ENCODE peak calls at places on chromosome 7, in eight cellular contexts. O is NCI-H2081; H is fibroblast of pulmonary artery; U is naive thymus-derived CD4-positive, alpha-beta T cell; P is CD8-positive, alpha-beta T cell; T is activated T-cell treated with anti-CD3 and anti-CD28 coated beads for 1 hour; K is stimulated activated CD4-positive, alpha-beta T cell treated with anti-CD3 and anti-CD28 coated beads, Interleukin-4, amount 100 ng/mL, for 48 hours; Z is C1 segment of cervical spinal cord. B is an unnamed sample.

GRCh38 chr7:140081774-140082425 is 19.1 kb upstream of the PARP12 start:
- DNase-seq in K (no peak), H (no peak), Z (no peak), P (no peak), U (no peak), O (no peak), T (no peak), B (no peak)

GRCh38 chr7:48097511-48098231 is 8.6 kb downstream of the UPP1 start:
- DNase-seq in P (peak), T (no peak), K (no peak), O (no peak), Z (no peak), U (no peak), H (peak), B (no peak)

GRCh38 chr7:110771717-110772116 is 319.2 kb upstream of the LRRN3 start:
- DNase-seq in K (no peak), H (no peak), Z (no peak), T (no peak), P (no peak), U (no peak), O (no peak), B (no peak)

GRCh38 chr7:3164363-3164762 is 120.7 kb upstream of the CARD11 start:
- DNase-seq in Z (no peak), U (no peak), T (no peak), K (no peak), H (no peak), O (no peak), P (no peak), B (no peak)

GRCh38 chr7:158329014-158329610 is 258.5 kb downstream of the PTPRN2 start:
- DNase-seq in K (no peak), P (no peak), H (no peak), T (no peak), Z (no peak), O (no peak), U (no peak), B (no peak)

GRCh38 chr7:114086491-114086905 is 167.7 kb upstream of the PPP1R3A start:
- DNase-seq in K (no peak), T (no peak), P (no peak), H (no peak), U (peak), O (peak), Z (no peak), B (no peak)

GRCh38 chr7:44172803-44173424 is 16.3 kb downstream of the GCK start:
- DNase-seq in P (no peak), U (no peak), Z (no peak), K (no peak), H (no peak), O (peak), T (no peak), B (no peak)

GRCh38 chr7:83072576-83073517 is 89.8 kb downstream of the PCLO start:
- DNase-seq in H (no peak), K (no peak), O (peak), U (no peak), P (no peak), Z (no peak), T (no peak), B (no peak)

GRCh38 chr7:150716368-150716767 is at the start of gene GIMAP1:
- DNase-seq in K (no peak), T (peak), O (no peak), H (no peak), U (no peak), P (peak), Z (no peak), B (peak)

GRCh38 chr7:141460781-141461715 is 90.2 kb upstream of the AGK start:
- DNase-seq in K (no peak), U (no peak), O (no peak), Z (no peak), P (no peak), H (no peak), T (no peak), B (no peak)

GRCh38 chr7:138089080-138089901 is 13.0 kb downstream of the AKR1D1 start:
- DNase-seq in P (no peak), U (no peak), O (peak), H (peak), K (no peak), Z (no peak), T (no peak), B (no peak)

GRCh38 chr7:137547477-137547876 is 203.9 kb upstream of the PTN start:
- DNase-seq in P (no peak), T (no peak), K (no peak), Z (no peak), O (no peak), U (no peak), H (no peak), B (no peak)

GRCh38 chr7:537911-538634 is 18.4 kb upstream of the PDGFA start:
- DNase-seq in T (no peak), O (no peak), P (no peak), U (no peak), Z (no peak), K (no peak), H (peak), B (no peak)

GRCh38 chr7:121102619-121103018 is 114.1 kb downstream of the CPED1 start:
- DNase-seq in O (no peak), U (no peak), H (no peak), T (no peak), P (no peak), K (no peak), Z (no peak), B (no peak)

GRCh38 chr7:4683043-4683883 is 1.2 kb downstream of the FOXK1 start:
- DNase-seq in T (no peak), P (peak), Z (no peak), H (no peak), U (peak), O (no peak), K (no peak), B (no peak)

GRCh38 chr7:152571031-152571430 is 104.9 kb downstream of the XRCC2 start:
- DNase-seq in Z (no peak), O (no peak), P (no peak), U (no peak), H (no peak), T (no peak), K (no peak), B (no peak)

GRCh38 chr7:47951374-47951773 is 3.1 kb upstream of the PKD1L1 start:
- DNase-seq in T (no peak), P (no peak), O (no peak), H (no peak), Z (no peak), U (no peak), K (no peak), B (no peak)

GRCh38 chr7:138871691-138872090 is 73.7 kb upstream of the ATP6V0A4 start:
- DNase-seq in U (no peak), Z (no peak), P (no peak), H (no peak), O (no peak), T (no peak), K (no peak), B (no peak)

GRCh38 chr7:85510287-85510686 is 323.4 kb upstream of the SEMA3D start:
- DNase-seq in P (no peak), O (no peak), H (no peak), Z (no peak), U (no peak), K (no peak), T (no peak), B (no peak)

GRCh38 chr7:106957766-106958165 is 86.7 kb upstream of the PRKAR2B start:
- DNase-seq in K (no peak), H (no peak), Z (no peak), T (no peak), U (no peak), O (no peak), P (no peak), B (no peak)

GRCh38 chr7:81769891-81770818 is at the start of gene HGF:
- DNase-seq in U (no peak), Z (no peak), K (no peak), P (no peak), H (peak), O (no peak), T (no peak), B (no peak)

GRCh38 chr7:65979583-65980477 is 2.2 kb downstream of the GUSB start:
- DNase-seq in K (no peak), P (no peak), T (no peak), Z (no peak), H (no peak), O (no peak), U (no peak), B (no peak)

GRCh38 chr7:17501461-17502208 is 203.2 kb downstream of the AHR start:
- DNase-seq in O (no peak), T (no peak), U (no peak), H (peak), P (no peak), Z (no peak), K (no peak), B (no peak)

GRCh38 chr7:1422512-1423265 is 36.6 kb downstream of the MICALL2 start:
- DNase-seq in K (no peak), U (no peak), O (peak), P (no peak), Z (no peak), H (no peak), T (no peak), B (no peak)

GRCh38 chr7:28106316-28106957 is 74.2 kb downstream of the JAZF1 start:
- DNase-seq in U (no peak), P (no peak), K (no peak), H (peak), O (peak), T (no peak), Z (no peak), B (no peak)

GRCh38 chr7:127895814-127896280 is 135.4 kb downstream of the LRRC4 start:
- DNase-seq in T (no peak), U (no peak), H (no peak), K (no peak), O (no peak), Z (no peak), P (no peak), B (no peak)

GRCh38 chr7:67896721-67897120 is 900.1 kb downstream of the TYW1 start:
- DNase-seq in U (no peak), H (no peak), Z (no peak), O (no peak), T (no peak), P (no peak), K (no peak), B (no peak)

GRCh38 chr7:2084331-2084730 is 148.4 kb downstream of the MAD1L1 start:
- DNase-seq in H (no peak), K (no peak), T (no peak), Z (no peak), P (peak), O (no peak), U (no peak), B (no peak)

GRCh38 chr7:2156756-2157472 is 75.8 kb downstream of the MAD1L1 start:
- DNase-seq in Z (no peak), O (no peak), H (no peak), U (no peak), T (no peak), P (no peak), K (no peak), B (no peak)

GRCh38 chr7:142153400-142153799 is 41.9 kb downstream of the MGAM2 start:
- DNase-seq in O (peak), H (no peak), T (no peak), P (no peak), Z (no peak), U (no peak), K (no peak), B (no peak)

GRCh38 chr7:46386428-46387399 is 465.6 kb upstream of the IGFBP3 start:
- DNase-seq in Z (no peak), T (no peak), K (no peak), P (no peak), O (no peak), H (peak), U (no peak), B (no peak)

GRCh38 chr7:44398953-44399574 is 73.7 kb upstream of the CAMK2B start:
- DNase-seq in H (no peak), Z (no peak), O (peak), P (no peak), K (no peak), U (no peak), T (no peak), B (no peak)

GRCh38 chr7:155396661-155397060 is 61.3 kb upstream of the EN2 start:
- DNase-seq in H (no peak), K (no peak), P (no peak), O (no peak), Z (no peak), T (no peak), U (no peak), B (no peak)

GRCh38 chr7:33714208-33714607 is 191.1 kb upstream of the BMPER start:
- DNase-seq in K (no peak), H (no peak), Z (no peak), U (no peak), T (no peak), P (no peak), O (no peak), B (no peak)

GRCh38 chr7:13099197-13099795 is 411.9 kb downstream of the ARL4A start:
- DNase-seq in K (no peak), O (no peak), U (no peak), P (no peak), T (no peak), Z (no peak), H (no peak), B (no peak)

GRCh38 chr7:104552102-104552501 is 223.7 kb downstream of the LHFPL3 start:
- DNase-seq in P (no peak), T (no peak), O (no peak), Z (no peak), K (peak), U (peak), H (peak), B (no peak)

GRCh38 chr7:143323650-143324049 is 7.7 kb downstream of the CLCN1 start:
- DNase-seq in P (no peak), T (no peak), H (no peak), U (no peak), O (no peak), K (no peak), Z (no peak), B (no peak)

GRCh38 chr7:2336626-2337025 is 18.0 kb upstream of the EIF3B start:
- DNase-seq in T (no peak), Z (no peak), P (no peak), O (no peak), K (no peak), U (no peak), H (no peak), B (no peak)